ENCODE peak calls at places on chromosomes 5 and 9, in four cellular contexts. M is KBM-7, S is Right ventricle myocardium superior, N is fibroblast of lung. J is an unnamed sample.

GRCh38 chr5:132771559-132771998 is 5.5 kb downstream of the SEPTIN8 start:
- DNase-seq in S (peak), M (no peak), N (peak), J (no peak)

GRCh38 chr9:129242191-129242953 is 64.3 kb upstream of the IER5L start:
- DNase-seq in S (peak), M (no peak), N (no peak), J (peak)

GRCh38 chr9:6355728-6356127 is 27.6 kb downstream of the TPD52L3 start:
- DNase-seq in S (no peak), N (peak), M (no peak), J (no peak)

GRCh38 chr5:120624021-120624563 is 160.0 kb downstream of the PRR16 start:
- DNase-seq in N (peak), M (no peak), S (no peak), J (no peak)

GRCh38 chr9:134983094-134983493 is 65.4 kb upstream of the FCN1 start:
- DNase-seq in N (no peak), S (peak), M (no peak), J (peak)

GRCh38 chr9:35489313-35490154 is at the start of gene RUSC2:
- DNase-seq in S (peak), N (peak), M (peak), J (peak)

GRCh38 chr9:119907056-119907455 is 537.8 kb upstream of the BRINP1 start:
- DNase-seq in S (no peak), M (no peak), N (no peak), J (no peak)

GRCh38 chr5:134784241-134784920 is 25.8 kb downstream of the DDX46 start:
- DNase-seq in M (peak), S (no peak), N (no peak), J (no peak)

GRCh38 chr9:109117856-109118801 is 1.6 kb downstream of the TMEM245 start:
- DNase-seq in M (peak), S (peak), N (peak), J (peak)

GRCh38 chr9:71647094-71647591 is 121.2 kb downstream of the CEMIP2 start:
- DNase-seq in N (peak), S (peak), M (peak), J (peak)

GRCh38 chr5:22250528-22250927 is 602.6 kb downstream of the CDH12 start:
- DNase-seq in N (no peak), S (no peak), M (no peak), J (no peak)

GRCh38 chr9:95073042-95073607 is 244.4 kb downstream of the FANCC start:
- DNase-seq in S (no peak), N (no peak), M (no peak), J (no peak)

GRCh38 chr5:96683392-96683791 is 21.2 kb downstream of the CAST start:
- DNase-seq in N (no peak), M (no peak), S (no peak), J (no peak)